ENCODE peak calls at places on chromosomes 7 and 10, in four cellular contexts. W is HL-60, H is K562, S is GM12878. O is an unnamed sample.

GRCh38 chr10:79286318-79286951 is 60.8 kb upstream of the PPIF start:
- DNase-seq in W (peak), H (peak), S (peak), O (peak)

GRCh38 chr7:101828308-101829020 is 11.0 kb downstream of the CUX1 start:
- DNase-seq in W (no peak), H (no peak), S (no peak), O (no peak)

GRCh38 chr10:103661198-103661950 is 167.9 kb downstream of the NEURL1 start:
- DNase-seq in W (peak), H (no peak), S (no peak), O (no peak)

GRCh38 chr10:126586878-126587277 is 83.6 kb downstream of the C10orf90 start:
- DNase-seq in W (no peak), H (no peak), S (no peak), O (no peak)

GRCh38 chr10:71837085-71837827 is 13.8 kb downstream of the PSAP start:
- DNase-seq in W (no peak), H (no peak), S (no peak), O (no peak)

GRCh38 chr10:52517017-52517416 is 202.9 kb downstream of the DKK1 start:
- DNase-seq in W (no peak), H (no peak), S (no peak), O (no peak)

GRCh38 chr7:116120839-116121238 is 89.5 kb upstream of the TES start:
- DNase-seq in W (no peak), H (no peak), S (no peak), O (no peak)

GRCh38 chr7:149790146-149790548 is 16.8 kb upstream of the ZNF467 start:
- DNase-seq in W (no peak), H (peak), S (no peak), O (peak)

GRCh38 chr7:116195451-116195850 is 14.9 kb upstream of the TES start:
- DNase-seq in W (no peak), H (no peak), S (no peak), O (no peak)

GRCh38 chr10:72277996-72278667 is 4.4 kb downstream of the DDIT4 start:
- DNase-seq in W (no peak), H (no peak), S (no peak), O (no peak)

GRCh38 chr7:137454169-137455166 is 110.9 kb upstream of the PTN start:
- DNase-seq in W (no peak), H (peak), S (no peak), O (no peak)

GRCh38 chr10:35640474-35640873 is 1.6 kb downstream of the FZD8 start:
- DNase-seq in W (no peak), H (peak), S (no peak), O (peak)

GRCh38 chr10:84540022-84540616 is 211.7 kb downstream of the CCSER2 start:
- DNase-seq in W (no peak), H (no peak), S (no peak), O (no peak)

GRCh38 chr7:128815289-128815938 is 14.8 kb upstream of the FLNC start:
- DNase-seq in W (no peak), H (no peak), S (no peak), O (no peak)

GRCh38 chr10:133324198-133324792 is 12.4 kb downstream of the CALY start:
- DNase-seq in W (no peak), H (peak), S (no peak), O (peak)

GRCh38 chr10:5412277-5412941 is at the start of gene NET1:
- DNase-seq in W (peak), H (peak), S (peak), O (peak)
- TF ChIP-seq SPI1 in W (no peak), H (no peak), S (no peak), O (no peak)

DNA sequence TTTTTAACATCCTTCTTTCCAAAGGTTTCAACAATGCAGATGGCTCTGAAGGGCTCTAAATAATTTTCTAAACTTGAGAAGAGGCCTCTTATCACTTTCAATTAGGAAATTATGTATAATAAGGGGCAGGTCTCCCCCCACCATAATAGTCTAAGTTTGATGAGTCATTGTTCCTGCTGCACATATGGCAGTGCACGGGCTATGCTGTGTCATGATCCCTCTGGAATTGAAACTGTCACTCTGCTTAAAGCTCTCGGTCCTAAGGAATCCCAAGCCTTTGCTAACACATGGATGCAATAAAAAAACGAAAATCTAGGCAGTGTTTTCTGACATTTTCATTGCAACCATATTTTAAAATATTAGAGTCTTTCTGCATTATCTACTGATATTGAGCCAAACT is 291.1 kb upstream of the FZD1 start:
- DNase-seq in W (no peak), H (no peak), S (no peak), O (no peak)
- TF ChIP-seq SPI1 in W (no peak), H (no peak), S (no peak), O (no peak)

DNA sequence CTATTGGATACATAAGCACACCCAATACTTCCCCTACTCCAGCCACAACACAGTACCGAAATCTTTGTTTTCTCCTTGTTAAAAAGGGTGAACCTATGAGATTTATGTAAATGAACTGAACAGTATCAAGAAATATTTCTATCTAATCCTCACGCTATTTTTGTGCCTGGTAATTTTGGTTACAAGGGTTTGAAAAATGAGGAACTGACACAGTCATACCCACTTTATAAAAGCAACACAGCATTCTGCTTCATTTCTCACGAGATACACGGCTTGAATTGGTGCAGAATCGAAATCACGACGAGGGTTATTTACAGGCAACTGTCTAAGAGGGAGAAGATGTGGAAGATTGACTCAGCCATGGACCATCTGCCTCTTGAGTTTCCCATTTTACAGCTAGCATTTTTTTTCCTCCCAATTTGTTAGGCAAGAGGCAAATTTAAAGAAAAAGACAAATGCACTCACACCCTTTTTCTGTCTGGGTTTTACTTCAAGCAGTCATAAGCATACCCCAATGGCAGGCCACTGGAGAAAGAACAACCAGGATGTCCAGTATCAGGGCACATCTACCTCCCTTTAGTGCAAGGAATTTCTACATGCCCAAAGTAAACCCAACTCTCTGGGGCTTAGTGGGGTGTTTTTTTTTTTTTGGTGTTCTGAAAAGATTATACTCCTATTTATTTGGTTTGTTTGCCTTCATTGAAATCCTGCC is 108.1 kb downstream of the ITGB8 start:
- DNase-seq in W (no peak), H (no peak), S (peak), O (no peak)
- TF ChIP-seq SPI1 in W (peak), H (peak), S (peak), O (peak)

GRCh38 chr10:6115824-6116350 is 27.1 kb downstream of the RBM17 start:
- DNase-seq in W (no peak), H (no peak), S (no peak), O (no peak)

GRCh38 chr10:6114299-6114698 is 25.5 kb downstream of the RBM17 start:
- DNase-seq in W (no peak), H (no peak), S (no peak), O (no peak)

GRCh38 chr10:6115411-6115800 is 26.6 kb downstream of the RBM17 start:
- DNase-seq in W (no peak), H (no peak), S (no peak), O (no peak)

GRCh38 chr10:6116806-6117205 is 28.0 kb downstream of the RBM17 start:
- DNase-seq in W (no peak), H (no peak), S (no peak), O (no peak)

GRCh38 chr10:6114758-6115410 is 26.1 kb downstream of the RBM17 start:
- DNase-seq in W (no peak), H (no peak), S (no peak), O (no peak)
- TF ChIP-seq SPI1 in W (no peak), H (no peak), S (no peak), O (peak)